ENCODE peak calls at places on chromosomes 7 and 10, in six cellular contexts. O is iris pigment epithelial cell, Q is SK-N-SH, F is iPS DF 6.9, U is KG1, M is HFF-Myc. A is an unnamed sample.

GRCh38 chr7:27170494-27170811 is 3.7 kb downstream of the HOXA10 start:
- DNase-seq in U (no peak), Q (no peak), O (no peak), M (no peak), F (no peak), A (peak)

GRCh38 chr10:20276127-20276979 is 460.1 kb downstream of the PLXDC2 start:
- DNase-seq in Q (no peak), M (no peak), U (no peak), F (no peak), O (peak), A (no peak)

GRCh38 chr10:117541405-117541908 is 1.1 kb upstream of the EMX2 start:
- DNase-seq in F (no peak), O (peak), M (no peak), Q (no peak), U (no peak), A (no peak)

GRCh38 chr7:31997423-31997822 is 72.8 kb downstream of the PDE1C start:
- DNase-seq in U (no peak), O (no peak), M (no peak), Q (no peak), F (no peak), A (no peak)

GRCh38 chr7:21941570-21942224 is 4.0 kb downstream of the CDCA7L start:
- DNase-seq in F (no peak), U (no peak), Q (peak), M (no peak), O (peak), A (no peak)

GRCh38 chr10:58608826-58609225 is 96.2 kb downstream of the BICC1 start:
- DNase-seq in Q (no peak), F (no peak), M (no peak), U (no peak), O (no peak), A (no peak)

GRCh38 chr10:113681533-113682470 is 2.1 kb downstream of the CASP7 start:
- DNase-seq in F (no peak), M (no peak), U (no peak), Q (no peak), O (peak), A (no peak)

GRCh38 chr10:102450374-102451104 is 804 bp downstream of the C10orf95 start:
- DNase-seq in F (no peak), Q (peak), O (peak), M (no peak), U (peak), A (peak)

GRCh38 chr10:84188815-84189214 is 5.5 kb upstream of the CDHR1 start:
- DNase-seq in F (no peak), O (no peak), M (no peak), Q (no peak), U (no peak), A (no peak)

GRCh38 chr10:132248455-132249231 is 59.1 kb downstream of the STK32C start:
- DNase-seq in F (peak), Q (peak), U (no peak), O (no peak), M (no peak), A (peak)

GRCh38 chr10:35462491-35462934 is 126.2 kb downstream of the CCNY start:
- DNase-seq in M (no peak), U (no peak), O (no peak), F (no peak), Q (no peak), A (no peak)

GRCh38 chr7:2131341-2131740 is 101.4 kb downstream of the MAD1L1 start:
- DNase-seq in O (no peak), M (no peak), F (no peak), U (no peak), Q (no peak), A (no peak)

GRCh38 chr7:43630466-43630865 is 47.6 kb downstream of the STK17A start:
- DNase-seq in O (no peak), U (no peak), F (no peak), Q (no peak), M (no peak), A (no peak)

GRCh38 chr10:106440767-106441166 is 723.7 kb downstream of the SORCS1 start:
- DNase-seq in Q (no peak), U (no peak), O (no peak), M (no peak), F (no peak), A (no peak)